ENCODE peak calls at places on chromosomes 2 and 18, in four cellular contexts. X is left ventricle myocardium inferior, D is C1 segment of cervical spinal cord, K is AG10803. U is an unnamed sample.

GRCh38 chr2:148162860-148163259 is 142.0 kb downstream of the MBD5 start:
- DNase-seq in X (no peak), D (no peak), K (no peak), U (no peak)

GRCh38 chr2:72289283-72289682 is 141.6 kb upstream of the CYP26B1 start:
- DNase-seq in X (no peak), D (no peak), K (peak; percentile 80), U (peak; percentile 42)

GRCh38 chr2:157053876-157054275 is 203.6 kb upstream of the GALNT5 start:
- DNase-seq in X (no peak), D (no peak), K (no peak), U (peak; percentile 11)

GRCh38 chr2:67159929-67160328 is 237.2 kb upstream of the ETAA1 start:
- DNase-seq in X (no peak), D (no peak), K (no peak), U (no peak)

GRCh38 chr18:57208056-57208455 is 61.2 kb downstream of the BOD1L2 start:
- DNase-seq in X (no peak), D (no peak), K (no peak), U (no peak)

GRCh38 chr2:149741646-149742045 is 154.1 kb upstream of the MMADHC start:
- DNase-seq in X (no peak), D (no peak), K (peak; percentile 98), U (peak; percentile 82)

GRCh38 chr2:168434164-168434563 is 21.9 kb upstream of the CERS6 start:
- DNase-seq in X (peak; percentile 26), D (no peak), K (no peak), U (no peak)

GRCh38 chr18:31010601-31011000 is 31.9 kb downstream of the DSC3 start:
- DNase-seq in X (no peak), D (no peak), K (no peak), U (no peak)

GRCh38 chr18:56651771-56652092 is 573 bp downstream of the WDR7 start:
- DNase-seq in X (no peak), D (no peak), K (no peak), U (no peak)

GRCh38 chr2:71521436-71521950 is 68.1 kb downstream of the DYSF start:
- DNase-seq in X (no peak), D (no peak), K (no peak), U (no peak)

GRCh38 chr2:25808006-25808383 is 70.3 kb downstream of the ASXL2 start:
- DNase-seq in X (no peak), D (no peak), K (peak; percentile 69), U (peak; percentile 26)

GRCh38 chr18:12046751-12047335 is 46.8 kb upstream of the ANKRD62 start:
- DNase-seq in X (no peak), D (no peak), K (no peak), U (no peak)

GRCh38 chr2:119549236-119549635 is 5.0 kb downstream of the CFAP221 start:
- DNase-seq in X (no peak), D (no peak), K (peak; percentile 78), U (peak; percentile 18)

U was measured in myocyte.